ENCODE peak calls at places on chromosomes 16 and 17, in six cellular contexts. O is neural progenitor cell; K is sigmoid colon; Y is CD8-positive, alpha-beta T cell; B is breast epithelium; P is heart right ventricle. U is an unnamed sample. For H3K4me1, the result is how much of the 10 kb centered on the place peaks cover.

GRCh38 chr17:43601280-43602050 is 55.3 kb upstream of the ETV4 start:
- DNase-seq in O (no peak), K (peak), Y (no peak), B (no peak), P (peak), U (no peak)

GRCh38 chr17:67619555-67619954 is 98.2 kb upstream of the NOL11 start:
- DNase-seq in O (no peak), K (no peak), Y (no peak), B (no peak), P (no peak), U (no peak)

GRCh38 chr17:63442074-63442473 is 4.0 kb downstream of the CYB561 start:
- DNase-seq in O (no peak), K (no peak), Y (no peak), B (no peak), P (no peak), U (no peak)

GRCh38 chr16:73384561-73384960 is 336.6 kb upstream of the ZFHX3 start:
- DNase-seq in O (no peak), K (no peak), Y (no peak), B (no peak), P (no peak), U (no peak)

GRCh38 chr17:35372846-35373531 is 432 bp downstream of the SLFN11 start:
- DNase-seq in O (peak), K (no peak), Y (peak), B (no peak), P (peak), U (no peak)

GRCh38 chr16:86517652-86518258 is 7.4 kb downstream of the FOXF1 start:
- DNase-seq in O (peak), K (peak), Y (no peak), B (no peak), P (peak), U (no peak)

GRCh38 chr16:65414284-65414984 is 292.6 kb upstream of the CDH11 start:
- DNase-seq in O (no peak), K (no peak), Y (no peak), B (no peak), P (no peak), U (no peak)

GRCh38 chr17:62778990-62779681 is 29.0 kb downstream of the MARCHF10 start:
- DNase-seq in O (no peak), K (no peak), Y (no peak), B (peak), P (no peak), U (no peak)

GRCh38 chr16:47323241-47323640 is 137.6 kb downstream of the ITFG1 start:
- DNase-seq in O (no peak), K (no peak), Y (no peak), B (no peak), P (no peak), U (no peak)

GRCh38 chr16:86355951-86356350 is 154.4 kb upstream of the FOXF1 start:
- DNase-seq in O (no peak), K (no peak), Y (no peak), B (no peak), P (no peak), U (no peak)

GRCh38 chr17:76994237-76994637 is 126.0 kb downstream of the MGAT5B start:
- DNase-seq in O (peak), K (no peak), Y (no peak), B (no peak), P (no peak), U (no peak)

GRCh38 chr16:69486724-69487123 is 62.3 kb downstream of the CYB5B start:
- DNase-seq in O (no peak), K (peak), Y (no peak), B (no peak), P (no peak), U (no peak)

GRCh38 chr16:61684566-61684965 is 351.7 kb downstream of the CDH8 start:
- DNase-seq in O (no peak), K (no peak), Y (no peak), B (no peak), P (no peak), U (no peak)

GRCh38 chr17:57924677-57925076 is 30.5 kb downstream of the CUEDC1 start:
- DNase-seq in O (no peak), K (no peak), Y (no peak), B (no peak), P (no peak), U (no peak)

GRCh38 chr16:677306-678190 is 2.1 kb downstream of the RHBDL1 start:
- DNase-seq in O (no peak), K (no peak), Y (no peak), B (no peak), P (no peak), U (no peak)

GRCh38 chr16:88343276-88343791 is 39.4 kb upstream of the ZNF469 start:
- DNase-seq in O (no peak), K (no peak), Y (no peak), B (no peak), P (no peak), U (no peak)

DNA sequence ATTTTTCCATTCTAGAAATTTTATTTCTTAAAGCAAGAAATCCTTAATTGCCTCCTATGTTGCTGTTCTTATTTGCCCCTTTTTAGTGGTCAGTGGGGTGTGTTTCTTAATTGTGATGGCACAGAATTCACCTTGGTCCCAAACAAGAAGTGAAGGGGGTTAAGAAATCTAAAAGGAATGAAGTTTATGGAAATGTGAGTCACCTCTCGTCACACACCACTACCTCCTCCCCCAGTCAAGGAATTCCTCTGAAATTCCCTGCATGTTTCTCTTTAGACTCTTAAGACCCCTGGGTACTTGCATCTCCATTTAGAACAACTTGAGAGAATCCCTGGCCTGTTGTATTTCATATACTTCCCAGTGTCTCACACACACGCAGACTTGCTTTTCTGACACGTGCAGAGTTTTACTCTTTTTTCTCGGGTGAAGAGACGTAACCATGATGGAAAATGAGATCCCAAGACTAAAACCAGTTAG is 247.4 kb downstream of the PRKCA start:
- DNase-seq in O (no peak), K (no peak), Y (no peak), B (no peak), P (no peak), U (no peak)
- H3K4me1 ChIP-seq in O (under half), K (under half), Y (under half), B (under half), P (under half), U (under half)

GRCh38 chr17:45318561-45319230 is 1.9 kb upstream of the MAP3K14 start:
- DNase-seq in O (no peak), K (no peak), Y (no peak), B (no peak), P (no peak), U (no peak)
- H3K27ac ChIP-seq in O (no peak), K (peak), Y (no peak), B (peak), P (no peak), U (no peak)

DNA sequence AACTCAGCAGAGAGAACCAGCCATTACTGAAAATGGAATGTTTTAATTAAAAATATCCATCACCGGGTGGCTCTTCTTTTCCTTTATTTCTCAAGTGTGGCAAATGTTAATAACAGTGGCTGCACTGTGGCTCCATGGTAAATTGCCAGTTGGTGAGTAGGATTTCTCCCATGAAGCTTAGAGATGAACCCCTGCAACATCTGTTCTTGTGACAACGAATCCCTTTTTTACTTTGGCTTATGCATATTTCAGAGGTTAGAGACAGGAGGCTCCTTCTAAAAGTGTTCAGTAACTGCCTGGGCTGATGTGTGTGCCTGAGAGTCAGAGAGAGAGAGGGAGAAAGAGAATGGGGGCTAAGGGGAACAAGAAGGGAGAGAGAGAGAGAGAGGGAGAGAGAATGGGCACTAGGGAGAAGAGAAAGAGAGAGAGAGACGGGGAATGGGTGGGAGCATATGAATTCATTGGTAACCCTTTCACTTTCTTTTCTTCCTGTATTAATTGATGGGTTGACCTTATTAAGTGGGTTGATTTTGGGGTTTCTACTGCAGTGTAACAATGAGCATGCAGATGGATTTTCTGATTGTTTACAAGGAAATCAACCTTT is 50.1 kb downstream of the RPTOR start:
- DNase-seq in O (no peak), K (no peak), Y (no peak), B (no peak), P (no peak), U (no peak)
- H3K4me1 ChIP-seq in O (under half), K (under half), Y (under half), B (under half), P (under half), U (under half)

GRCh38 chr17:61406871-61407210 is 7.2 kb downstream of the TBX2 start:
- DNase-seq in O (no peak), K (peak), Y (no peak), B (peak), P (no peak), U (no peak)
- H3K27ac ChIP-seq in O (no peak), K (no peak), Y (no peak), B (no peak), P (peak), U (no peak)

GRCh38 chr16:71930013-71930563 is 34.8 kb downstream of the IST1 start:
- DNase-seq in O (no peak), K (no peak), Y (no peak), B (no peak), P (no peak), U (no peak)
- H3K4me1 ChIP-seq in O (under half), K (half or more), Y (under half), B (under half), P (half or more), U (under half)

GRCh38 chr17:61330174-61331150 is 69.2 kb upstream of the TBX2 start:
- DNase-seq in O (no peak), K (peak), Y (no peak), B (no peak), P (no peak), U (no peak)
- H3K27ac ChIP-seq in O (no peak), K (no peak), Y (no peak), B (no peak), P (no peak), U (no peak)